ENCODE peak calls at places on chromosomes 1 and 21, in nine cellular contexts. B is colonic mucosa; Z is CD4-positive, alpha-beta memory T cell; D is breast epithelium; O is aorta; G is GM12878; L is pancreas; W is effector memory CD4-positive, alpha-beta T cell; H is astrocyte. U is an unnamed sample.

GRCh38 chr21:22136770-22137169 is 1138.6 kb downstream of the NCAM2 start:
- DNase-seq in Z (no peak), W (no peak), G (no peak), D (no peak), B (no peak), O (no peak), L (no peak), H (no peak), U (no peak)

GRCh38 chr1:12595839-12596821 is 21.9 kb downstream of the DHRS3 start:
- DNase-seq in G (no peak), B (peak; percentile 90), D (peak; percentile 97), H (peak; percentile 99), O (peak; percentile 98), L (peak; percentile 73), Z (no peak), W (no peak), U (peak; percentile 97)

GRCh38 chr1:9234223-9235122 is at the start of gene H6PD:
- DNase-seq in W (peak; percentile 53), O (peak; percentile 92), H (peak; percentile 52), L (peak; percentile 91), D (peak; percentile 70), B (peak; percentile 87), G (no peak), Z (peak; percentile 77), U (peak; percentile 95)

GRCh38 chr1:23282967-23283366 is 61.1 kb downstream of the HNRNPR start:
- DNase-seq in W (no peak), O (no peak), H (peak; percentile 80), D (no peak), G (no peak), Z (no peak), B (no peak), L (no peak), U (no peak)

GRCh38 chr1:92483442-92484170 is 3.1 kb downstream of the GFI1 start:
- DNase-seq in O (peak; percentile 52), G (no peak), B (peak; percentile 50), Z (peak; percentile 30), H (no peak), D (no peak), L (peak; percentile 77), W (no peak), U (peak; percentile 50)

GRCh38 chr1:21828506-21829210 is 16.6 kb downstream of the LDLRAD2 start:
- DNase-seq in O (no peak), L (no peak), H (no peak), D (no peak), B (no peak), G (no peak), Z (no peak), W (no peak), U (peak; percentile 48)

GRCh38 chr1:182215797-182216196 is 154.3 kb upstream of the ZNF648 start:
- DNase-seq in B (no peak), Z (no peak), G (no peak), H (peak; percentile 27), D (no peak), O (no peak), L (no peak), W (no peak), U (no peak)

GRCh38 chr1:3954391-3955160 is 54.5 kb upstream of the C1orf174 start:
- DNase-seq in D (no peak), O (no peak), Z (no peak), L (no peak), W (no peak), H (no peak), B (no peak), G (no peak), U (no peak)

GRCh38 chr1:210910020-210910575 is 223.8 kb downstream of the KCNH1 start:
- DNase-seq in L (no peak), Z (no peak), O (no peak), G (no peak), H (no peak), B (no peak), D (no peak), W (no peak), U (no peak)

GRCh38 chr1:6414443-6414844 is 5.3 kb downstream of the HES2 start:
- DNase-seq in O (no peak), B (peak; percentile 62), Z (no peak), W (no peak), G (peak; percentile 39), L (no peak), H (peak; percentile 32), D (no peak), U (no peak)

GRCh38 chr1:13513885-13514546 is at the start of gene LRRC38:
- DNase-seq in W (no peak), H (no peak), O (no peak), L (no peak), Z (no peak), B (peak; percentile 27), D (no peak), G (no peak), U (no peak)

GRCh38 chr1:230058619-230059018 is 8.4 kb upstream of the GALNT2 start:
- DNase-seq in D (no peak), G (no peak), B (no peak), Z (no peak), O (no peak), H (no peak), W (no peak), L (no peak), U (no peak)

GRCh38 chr1:31757204-31757679 is 6.9 kb downstream of the ADGRB2 start:
- DNase-seq in W (no peak), G (no peak), H (no peak), Z (no peak), D (no peak), B (no peak), L (no peak), O (no peak), U (no peak)

GRCh38 chr1:31760422-31760900 is 3.7 kb downstream of the ADGRB2 start:
- DNase-seq in W (no peak), G (no peak), H (no peak), L (peak; percentile 59), O (no peak), B (no peak), D (no peak), Z (peak; percentile 22), U (peak; percentile 60)

GRCh38 chr1:31757989-31758388 is 6.2 kb downstream of the ADGRB2 start:
- DNase-seq in D (no peak), W (no peak), L (no peak), Z (no peak), G (no peak), O (no peak), B (no peak), H (no peak), U (no peak)

GRCh38 chr1:31760901-31761470 is 3.2 kb downstream of the ADGRB2 start:
- DNase-seq in W (peak; percentile 54), B (peak; percentile 50), L (peak; percentile 78), G (no peak), Z (peak; percentile 60), D (peak; percentile 55), O (peak; percentile 86), H (peak; percentile 41), U (peak; percentile 83)

GRCh38 chr1:31759266-31760023 is 4.7 kb downstream of the ADGRB2 start:
- DNase-seq in B (no peak), D (no peak), H (no peak), L (no peak), W (no peak), G (no peak), Z (no peak), O (no peak), U (no peak)
- H3K4me3 ChIP-seq in B (no peak overlapping the region), D (no peak overlapping the region), H (no peak overlapping the region), L (no peak overlapping the region), W (no peak overlapping the region), G (no peak overlapping the region), Z (no peak overlapping the region), O (no peak overlapping the region), U (no peak overlapping the region)

GRCh38 chr1:167430134-167430848 is 88.0 kb downstream of the CD247 start:
- DNase-seq in G (no peak), B (no peak), O (no peak), D (no peak), Z (no peak), H (no peak), W (no peak), L (no peak), U (no peak)

GRCh38 chr1:167431909-167432650 is 86.2 kb downstream of the CD247 start:
- DNase-seq in Z (no peak), O (no peak), H (no peak), B (no peak), W (no peak), G (no peak), L (no peak), D (no peak), U (no peak)

GRCh38 chr1:167431261-167431908 is 86.9 kb downstream of the CD247 start:
- DNase-seq in B (no peak), H (no peak), Z (no peak), O (no peak), D (no peak), W (no peak), L (no peak), G (no peak), U (no peak)

GRCh38 chr1:167429612-167430011 is 88.7 kb downstream of the CD247 start:
- DNase-seq in B (no peak), G (no peak), Z (no peak), D (no peak), H (no peak), O (no peak), W (no peak), L (no peak), U (no peak)

GRCh38 chr1:167430849-167431242 is 87.5 kb downstream of the CD247 start:
- DNase-seq in G (no peak), D (no peak), O (no peak), H (no peak), Z (no peak), L (no peak), W (no peak), B (no peak), U (no peak)
- H3K4me1 ChIP-seq in G (peaks cover 27% of the 10 kb centered on the region), D (no peaks in the 10 kb centered on the region), O (peaks cover 2% of the 10 kb centered on the region), H (no peaks in the 10 kb centered on the region), Z (peaks cover 58% of the 10 kb centered on the region), L (no peaks in the 10 kb centered on the region), W (peaks cover 14% of the 10 kb centered on the region), B (no peaks in the 10 kb centered on the region), U (peaks cover 4% of the 10 kb centered on the region)

GRCh38 chr1:205456383-205456867 is 580 bp upstream of the BLACAT1 start:
- DNase-seq in Z (no peak), G (no peak), H (no peak), W (no peak), O (no peak), L (no peak), D (no peak), B (no peak), U (no peak)
- H3K27me3 ChIP-seq in Z (peaks cover 41% of the 10 kb centered on the region), G (peaks cover 17% of the 10 kb centered on the region), H (peaks cover 70% of the 10 kb centered on the region), W (peaks cover 50% of the 10 kb centered on the region), O (no peaks in the 10 kb centered on the region), L (peaks cover 30% of the 10 kb centered on the region), D (peaks cover 11% of the 10 kb centered on the region), B (peaks cover 63% of the 10 kb centered on the region), U (no peaks in the 10 kb centered on the region)

GRCh38 chr1:28280501-28280900 is 21.2 kb downstream of the SESN2 start:
- DNase-seq in L (no peak), G (no peak), Z (peak; percentile 15), B (no peak), D (no peak), O (no peak), W (no peak), H (no peak), U (peak; percentile 57)
- H3K4me3 ChIP-seq in L (no peak overlapping the region), G (no peak overlapping the region), Z (no peak overlapping the region), B (no peak overlapping the region), D (no peak overlapping the region), O (no peak overlapping the region), W (no peak overlapping the region), H (no peak overlapping the region), U (no peak overlapping the region)

U was measured in right cardiac atrium.